ENCODE peak calls at places on chromosomes 5 and 9, in nine cellular contexts. R is OCI-LY7, M is ascending aorta, A is fibroblast of pulmonary artery, L is heart left ventricle, G is AG04449, K is stomach, I is PC-9, X is right atrium auricular region. Z is an unnamed sample.

GRCh38 chr5:40486437-40487270 is 193.1 kb upstream of the PTGER4 start:
- DNase-seq in A (peak; percentile 11), L (no peak), X (no peak), I (no peak), R (peak; percentile 50), M (no peak), G (no peak), K (no peak), Z (no peak)

GRCh38 chr9:100595391-100596199 is 17.7 kb downstream of the CAVIN4 start:
- DNase-seq in I (peak; percentile 48), A (peak; percentile 79), K (no peak), L (no peak), R (peak; percentile 59), X (no peak), M (no peak), G (no peak), Z (no peak)

GRCh38 chr9:92010705-92011536 is 60.9 kb upstream of the ROR2 start:
- DNase-seq in G (no peak), A (no peak), K (no peak), M (no peak), L (no peak), I (no peak), X (peak; percentile 34), R (no peak), Z (no peak)

GRCh38 chr5:134053840-134054338 is 49.1 kb upstream of the VDAC1 start:
- DNase-seq in R (no peak), K (no peak), M (no peak), I (no peak), G (no peak), L (no peak), X (no peak), A (peak; percentile 91), Z (no peak)

GRCh38 chr5:55440188-55440646 is 94.5 kb downstream of the PLPP1 start:
- DNase-seq in L (no peak), K (no peak), G (no peak), X (no peak), A (peak; percentile 57), I (no peak), R (no peak), M (no peak), Z (no peak)

GRCh38 chr5:56457887-56458451 is 224.8 kb upstream of the ANKRD55 start:
- DNase-seq in K (no peak), I (no peak), R (no peak), A (no peak), L (no peak), G (no peak), M (no peak), X (no peak), Z (no peak)

GRCh38 chr9:129185991-129186390 is 7.9 kb upstream of the IER5L start:
- DNase-seq in K (no peak), R (no peak), X (no peak), G (no peak), M (no peak), A (no peak), L (no peak), I (no peak), Z (no peak)

GRCh38 chr9:86788456-86788855 is 158.8 kb downstream of the GAS1 start:
- DNase-seq in G (no peak), M (no peak), R (no peak), K (no peak), A (no peak), L (no peak), I (no peak), X (no peak), Z (no peak)

GRCh38 chr5:126433708-126434107 is 10.5 kb downstream of the GRAMD2B start:
- DNase-seq in K (no peak), G (peak; percentile 49), X (no peak), M (no peak), R (no peak), A (peak; percentile 42), I (no peak), L (no peak), Z (no peak)

GRCh38 chr5:127863610-127864395 is 160.6 kb downstream of the CCDC192 start:
- DNase-seq in L (no peak), R (no peak), G (no peak), A (peak; percentile 73), X (no peak), M (no peak), I (no peak), K (no peak), Z (no peak)

GRCh38 chr9:119004618-119004990 is 364.6 kb downstream of the BRINP1 start:
- DNase-seq in L (peak; percentile 81), K (peak; percentile 43), G (peak; percentile 29), I (no peak), X (peak; percentile 95), A (peak; percentile 26), M (peak; percentile 48), R (no peak), Z (peak; percentile 91)

GRCh38 chr5:72380491-72381274 is 60.5 kb downstream of the PTCD2 start:
- DNase-seq in L (no peak), A (no peak), K (no peak), I (peak; percentile 12), M (no peak), X (no peak), R (peak; percentile 31), G (no peak), Z (no peak)

GRCh38 chr9:111287127-111287526 is 42.9 kb downstream of the OR2K2 start:
- DNase-seq in M (no peak), I (peak; percentile 45), R (no peak), L (no peak), G (peak; percentile 42), K (no peak), A (peak; percentile 71), X (no peak), Z (peak; percentile 23)

GRCh38 chr5:28957450-28957849 is 1919.1 kb upstream of the CDH9 start:
- DNase-seq in L (no peak), R (no peak), I (no peak), K (no peak), G (no peak), A (no peak), M (no peak), X (no peak), Z (no peak)

GRCh38 chr5:133957591-133957990 is 10.8 kb downstream of the C5orf15 start:
- DNase-seq in G (no peak), R (no peak), X (no peak), L (no peak), M (no peak), K (no peak), I (no peak), A (no peak), Z (no peak)

GRCh38 chr5:179839328-179840256 is 18.9 kb downstream of the SQSTM1 start:
- DNase-seq in K (peak; percentile 51), I (no peak), M (no peak), X (peak; percentile 56), A (peak; percentile 69), G (no peak), R (no peak), L (peak; percentile 71), Z (no peak)

GRCh38 chr5:1330847-1331831 is 13.8 kb downstream of the CLPTM1L start:
- DNase-seq in M (no peak), R (no peak), X (no peak), L (no peak), I (no peak), K (no peak), G (no peak), A (no peak), Z (no peak)

GRCh38 chr5:90037646-90038045 is 371.9 kb downstream of the CETN3 start:
- DNase-seq in A (peak; percentile 73), G (no peak), M (no peak), K (no peak), X (no peak), R (no peak), L (peak; percentile 46), I (no peak), Z (no peak)

GRCh38 chr9:71767421-71768321 is 642 bp downstream of the CEMIP2 start:
- DNase-seq in M (no peak), X (no peak), L (no peak), R (no peak), G (no peak), A (peak; percentile 35), K (peak; percentile 34), I (peak; percentile 26), Z (no peak)

GRCh38 chr9:120882935-120883607 is 6.1 kb upstream of the PHF19 start:
- DNase-seq in M (no peak), K (no peak), A (no peak), G (no peak), X (no peak), I (peak; percentile 77), R (no peak), L (no peak), Z (no peak)

GRCh38 chr9:75964431-75964830 is 74.0 kb downstream of the PCSK5 start:
- DNase-seq in R (no peak), M (no peak), L (no peak), A (no peak), X (no peak), K (no peak), G (no peak), I (peak; percentile 84), Z (peak; percentile 44)
- TF ChIP-seq CTCF in R (no peak), M (no peak), L (no peak), A (no peak), X (no peak), K (no peak), G (no peak), I (no peak), Z (no peak)

GRCh38 chr5:16809816-16810502 is 126.1 kb downstream of the MYO10 start:
- DNase-seq in L (no peak), X (no peak), I (peak; percentile 64), A (peak; percentile 70), K (peak; percentile 68), G (peak; percentile 82), R (no peak), M (no peak), Z (no peak)
- H3K4me3 ChIP-seq in L (no peak overlapping the region), X (no peak overlapping the region), I (no peak overlapping the region), A (no peak overlapping the region), K (no peak overlapping the region), G (peak overlapping the region; percentile 42), R (no peak overlapping the region), M (no peak overlapping the region), Z (no peak overlapping the region)

DNA sequence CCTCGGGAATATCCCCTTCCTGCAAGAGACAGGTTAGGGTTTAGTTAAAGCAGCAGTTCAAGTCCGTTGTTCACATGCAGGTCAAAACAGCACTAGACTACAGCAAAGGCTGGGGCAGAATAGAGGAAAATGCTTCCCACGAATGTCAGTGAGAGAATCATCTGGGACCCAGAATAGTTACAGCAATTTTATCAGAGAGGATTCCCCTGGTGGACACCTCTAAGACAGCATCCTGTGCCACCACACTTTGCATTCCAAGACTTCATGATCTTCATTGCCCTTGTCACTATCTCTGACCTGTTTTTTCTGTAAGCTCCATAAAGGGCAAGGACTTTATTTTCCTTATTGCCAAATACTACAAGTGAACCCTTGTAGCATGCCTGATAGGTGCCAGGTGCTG is 12.9 kb downstream of the GRXCR2 start:
- DNase-seq in K (no peak), I (no peak), A (no peak), L (no peak), G (no peak), M (no peak), X (no peak), R (no peak), Z (no peak)
- TF ChIP-seq CTCF in K (no peak), I (no peak), A (peak; percentile 18), L (no peak), G (no peak), M (no peak), X (no peak), R (no peak), Z (peak; percentile 29)

DNA sequence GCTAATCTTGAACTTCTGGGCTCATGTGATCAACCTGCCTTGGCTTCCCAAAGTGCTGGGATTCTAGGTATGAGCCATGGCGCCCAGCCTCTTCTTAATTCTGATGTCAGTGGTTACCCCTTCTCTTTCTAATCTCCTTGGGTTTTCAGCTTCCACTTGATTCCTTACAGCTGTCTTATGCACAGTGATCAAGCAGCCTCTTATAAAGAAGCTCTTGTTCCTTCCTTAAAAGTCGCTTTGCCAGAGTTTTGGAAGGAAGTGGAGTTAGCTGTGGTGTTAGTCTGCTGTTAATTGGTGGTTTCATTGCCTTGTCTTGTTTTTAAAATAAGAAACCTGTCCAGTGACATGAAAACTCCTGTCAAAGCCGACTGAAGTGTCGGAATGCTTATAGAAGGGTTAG is 128.1 kb upstream of the CACNA1B start:
- DNase-seq in I (no peak), A (peak; percentile 20), K (no peak), M (no peak), G (no peak), X (no peak), L (no peak), R (no peak), Z (no peak)
- H3K4me3 ChIP-seq in I (no peak overlapping the region), A (no peak overlapping the region), K (no peak overlapping the region), M (no peak overlapping the region), G (no peak overlapping the region), X (no peak overlapping the region), L (no peak overlapping the region), R (no peak overlapping the region), Z (no peak overlapping the region)